ENCODE peak calls at places on chromosomes 6 and 20, in six cellular contexts. F is HCT116, S is hepatocyte, U is keratinocyte, O is neural progenitor cell, Z is H1. K is an unnamed sample.

GRCh38 chr20:35311409-35311808 is 19.2 kb upstream of the FAM83C start:
- DNase-seq in F (peak; percentile 81), S (no peak), U (no peak), O (no peak), Z (no peak), K (peak; percentile 74)

GRCh38 chr20:39861381-39861780 is 827.7 kb downstream of the MAFB start:
- DNase-seq in F (no peak), S (peak; percentile 15), U (no peak), O (no peak), Z (no peak), K (no peak)

GRCh38 chr20:10611357-10611756 is 62.4 kb downstream of the JAG1 start:
- DNase-seq in F (no peak), S (peak; percentile 35), U (no peak), O (peak; percentile 75), Z (no peak), K (no peak)

GRCh38 chr6:117600008-117600743 is 2.1 kb downstream of the GOPC start:
- DNase-seq in F (no peak), S (no peak), U (no peak), O (no peak), Z (no peak), K (no peak)

GRCh38 chr6:159718634-159719033 is 8.7 kb upstream of the WTAP start:
- DNase-seq in F (no peak), S (no peak), U (no peak), O (no peak), Z (no peak), K (no peak)

GRCh38 chr6:1630771-1631217 is 21.1 kb downstream of the FOXC1 start:
- DNase-seq in F (peak; percentile 75), S (no peak), U (no peak), O (no peak), Z (no peak), K (peak; percentile 60)

GRCh38 chr6:55433446-55434130 is 106.3 kb downstream of the GFRAL start:
- DNase-seq in F (no peak), S (no peak), U (no peak), O (peak; percentile 50), Z (no peak), K (no peak)

GRCh38 chr6:142942805-142943227 is 2.2 kb downstream of the HIVEP2 start:
- DNase-seq in F (no peak), S (peak; percentile 44), U (no peak), O (no peak), Z (no peak), K (no peak)

GRCh38 chr6:117222861-117223260 is 42.5 kb upstream of the VGLL2 start:
- DNase-seq in F (no peak), S (no peak), U (no peak), O (no peak), Z (no peak), K (no peak)

GRCh38 chr6:9025223-9025622 is 589.9 kb upstream of the SLC35B3 start:
- DNase-seq in F (no peak), S (no peak), U (no peak), O (no peak), Z (no peak), K (no peak)

GRCh38 chr6:85516168-85516567 is 66.3 kb downstream of the NT5E start:
- DNase-seq in F (no peak), S (no peak), U (no peak), O (no peak), Z (no peak), K (peak; percentile 75)

GRCh38 chr6:25257686-25258348 is 21.4 kb upstream of the CARMIL1 start:
- DNase-seq in F (no peak), S (no peak), U (no peak), O (no peak), Z (no peak), K (no peak)

GRCh38 chr6:41781302-41781711 is 725 bp downstream of the PRICKLE4 start:
- DNase-seq in F (no peak), S (no peak), U (no peak), O (no peak), Z (no peak), K (no peak)
- TF ChIP-seq EZH2 in F (no peak), S (no peak), U (no peak), O (no peak), Z (no peak), K (no peak)

DNA sequence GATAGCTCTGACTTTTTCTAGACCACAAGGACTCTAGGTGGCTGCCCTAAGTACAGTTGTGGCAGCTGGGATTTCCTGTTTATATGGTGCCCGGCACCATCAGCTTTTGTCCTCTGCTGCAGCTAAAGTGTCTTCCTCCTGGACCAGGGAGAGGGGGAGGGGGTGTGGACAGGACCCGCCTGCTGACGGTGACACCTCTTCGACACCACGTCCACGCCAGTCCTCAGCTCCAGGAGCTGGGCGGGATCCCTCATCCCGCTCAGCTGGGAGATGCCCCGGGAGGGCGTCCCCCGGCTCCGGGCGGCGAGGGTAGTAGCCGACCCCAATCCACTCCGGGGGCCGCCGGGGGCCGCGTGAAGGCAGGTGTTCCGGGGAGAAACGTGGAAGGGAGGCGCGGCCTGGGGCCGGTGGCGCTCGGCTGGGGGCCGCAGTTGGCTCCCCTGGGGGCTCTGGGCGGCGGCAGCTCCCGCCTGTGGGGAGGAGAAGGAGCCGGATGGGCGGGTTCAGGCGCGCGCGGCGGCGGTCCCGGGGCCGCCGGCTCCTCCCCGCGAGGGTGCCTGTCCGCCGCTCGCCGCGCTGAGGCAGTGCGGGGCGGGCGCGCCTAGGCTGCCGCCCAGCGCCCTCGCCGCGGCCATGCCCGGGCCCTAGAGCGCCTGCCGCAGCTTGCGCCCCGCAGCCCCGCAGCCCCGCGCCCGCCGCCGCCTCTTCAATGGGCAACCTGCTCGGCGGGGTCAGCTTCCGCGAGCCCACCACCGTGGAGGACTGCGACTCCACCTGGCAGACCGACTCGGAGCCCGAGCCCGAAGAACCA is at the start of gene OGFRL1:
- DNase-seq in F (no peak), S (peak; percentile 91), U (no peak), O (peak; percentile 86), Z (no peak), K (peak; percentile 82)
- H3K4me1 ChIP-seq in F (peaks cover 21% of the 10 kb centered on the region), S (no peaks in the 10 kb centered on the region), U (peaks cover 32% of the 10 kb centered on the region), O (no peaks in the 10 kb centered on the region), Z (peaks cover 1% of the 10 kb centered on the region), K (peaks cover 24% of the 10 kb centered on the region)

GRCh38 chr6:53171605-53172467 is 23.2 kb upstream of the GCM1 start:
- DNase-seq in F (peak; percentile 58), S (peak; percentile 91), U (no peak), O (peak; percentile 87), Z (peak; percentile 57), K (peak; percentile 88)
- H2AFZ ChIP-seq in F (peak overlapping the region; percentile 67), S (no peak overlapping the region), U (no peak overlapping the region), O (peak overlapping the region; percentile 7), Z (peak overlapping the region; percentile 86), K (no peak overlapping the region)

DNA sequence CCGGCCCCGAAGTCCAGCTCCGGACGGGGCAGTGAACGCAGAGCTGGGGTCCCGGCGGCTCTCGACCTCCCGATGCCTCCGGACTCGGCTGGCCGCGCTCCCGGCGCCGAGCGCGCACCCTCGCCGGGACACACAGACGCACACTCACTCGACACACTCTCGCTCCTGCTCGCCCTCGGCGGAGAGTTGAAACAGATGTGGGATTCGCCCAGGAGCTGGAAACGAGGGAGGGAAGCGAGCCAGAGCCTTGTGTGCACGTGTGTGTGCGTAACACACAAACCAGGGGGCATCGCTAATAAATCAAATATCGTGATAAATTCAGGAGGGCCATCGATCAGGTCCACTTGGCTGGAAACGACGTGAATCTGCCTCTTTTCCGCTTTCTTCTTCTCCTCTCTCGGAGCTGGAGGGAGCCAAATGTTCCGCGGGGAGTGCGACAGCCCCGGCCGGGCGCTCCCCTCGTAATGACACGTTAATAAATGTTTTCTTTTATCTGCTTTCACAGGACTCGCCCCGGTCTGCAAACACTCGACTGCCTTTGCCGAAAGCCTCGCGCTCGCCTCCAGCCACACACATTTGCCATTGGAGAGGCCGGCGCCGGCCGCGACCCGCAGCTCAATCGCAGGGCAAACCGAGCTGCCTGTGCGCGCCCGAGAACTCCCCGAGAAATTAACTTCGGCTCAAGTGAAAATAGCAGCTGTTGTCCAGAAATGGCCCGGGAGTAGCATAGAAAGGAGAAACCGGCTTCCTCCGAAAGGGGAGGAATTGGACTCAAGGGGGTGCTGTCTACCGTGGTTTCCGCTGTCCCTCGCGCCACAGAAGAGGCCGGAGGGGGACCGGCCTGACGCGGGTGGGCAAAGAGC is 850 bp upstream of the SULF2 start:
- DNase-seq in F (peak; percentile 64), S (peak; percentile 87), U (no peak), O (peak; percentile 88), Z (no peak), K (peak; percentile 87)
- TF ChIP-seq EZH2 in F (no peak), S (no peak), U (no peak), O (no peak), Z (peak; percentile 71), K (no peak)

GRCh38 chr6:95242560-95242959 is 334.8 kb upstream of the MANEA start:
- DNase-seq in F (no peak), S (no peak), U (no peak), O (no peak), Z (no peak), K (no peak)
- H3K4me1 ChIP-seq in F (no peaks in the 10 kb centered on the region), S (no peaks in the 10 kb centered on the region), U (no peaks in the 10 kb centered on the region), O (no peaks in the 10 kb centered on the region), Z (no peaks in the 10 kb centered on the region), K (peaks cover 18% of the 10 kb centered on the region)

GRCh38 chr6:129860901-129861665 is at the start of gene TMEM244:
- DNase-seq in F (no peak), S (no peak), U (no peak), O (no peak), Z (no peak), K (no peak)

GRCh38 chr6:129853996-129854711 is 7.0 kb downstream of the TMEM244 start:
- DNase-seq in F (peak; percentile 32), S (no peak), U (no peak), O (no peak), Z (no peak), K (no peak)

GRCh38 chr6:129857838-129858237 is 3.3 kb downstream of the TMEM244 start:
- DNase-seq in F (no peak), S (no peak), U (no peak), O (no peak), Z (no peak), K (no peak)

GRCh38 chr6:129863664-129864063 is 2.5 kb upstream of the TMEM244 start:
- DNase-seq in F (peak; percentile 77), S (no peak), U (peak; percentile 56), O (no peak), Z (no peak), K (peak; percentile 26)

DNA sequence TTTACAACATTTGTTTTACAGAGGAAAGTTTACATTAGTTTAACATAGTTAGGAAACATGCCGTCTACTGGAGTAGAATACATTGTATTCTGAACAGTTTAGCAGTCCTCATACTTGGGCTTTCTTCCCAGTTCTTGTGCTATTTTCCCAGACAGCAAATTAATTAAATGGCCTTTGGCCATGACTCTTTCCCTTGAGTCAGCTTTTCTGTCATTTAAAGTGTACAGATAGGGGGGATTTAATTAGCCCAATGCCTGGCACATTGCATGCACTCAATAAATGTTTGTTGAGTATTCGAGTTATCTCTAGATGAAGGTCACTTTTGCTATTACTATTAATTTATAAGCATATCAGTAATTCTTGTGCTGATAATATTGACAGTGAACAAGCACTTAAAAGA is 1.6 kb downstream of the TMEM244 start:
- DNase-seq in F (no peak), S (no peak), U (no peak), O (no peak), Z (no peak), K (no peak)
- H2AFZ ChIP-seq in F (peak overlapping the region; percentile 87), S (no peak overlapping the region), U (no peak overlapping the region), O (no peak overlapping the region), Z (no peak overlapping the region), K (no peak overlapping the region)